ENCODE peak calls at places on chromosomes 16 and 17, in five cellular contexts. B, G, V, W and Y are unnamed samples.

GRCh38 chr17:56812971-56813388 is 20.7 kb downstream of the C17orf67 start:
- DNase-seq in B (peak), G (no peak), V (no peak), W (no peak), Y (peak)

GRCh38 chr17:57927048-57927723 is 28.0 kb downstream of the CUEDC1 start:
- DNase-seq in B (peak), G (no peak), V (no peak), W (no peak), Y (peak)

GRCh38 chr17:82497483-82498405 is 21.8 kb upstream of the FOXK2 start:
- DNase-seq in B (peak), G (no peak), V (peak), W (no peak), Y (no peak)

GRCh38 chr16:5032748-5033167 is 977 bp downstream of the NAGPA start:
- DNase-seq in B (no peak), G (no peak), V (no peak), W (no peak), Y (no peak)

GRCh38 chr17:33497623-33498022 is 204.5 kb upstream of the ASIC2 start:
- DNase-seq in B (no peak), G (no peak), V (no peak), W (no peak), Y (no peak)

GRCh38 chr17:1031711-1032110 is 34.8 kb downstream of the TIMM22 start:
- DNase-seq in B (peak), G (no peak), V (no peak), W (no peak), Y (no peak)

GRCh38 chr17:41555105-41555887 is 16.6 kb downstream of the KRT9 start:
- DNase-seq in B (no peak), G (no peak), V (no peak), W (no peak), Y (no peak)

GRCh38 chr17:2435852-2436251 is 35.0 kb upstream of the MNT start:
- DNase-seq in B (no peak), G (no peak), V (no peak), W (peak), Y (no peak)

GRCh38 chr17:79087428-79088143 is 13.0 kb downstream of the ENGASE start:
- DNase-seq in B (peak), G (peak), V (peak), W (no peak), Y (peak)

GRCh38 chr16:88957887-88958577 is 19.0 kb downstream of the CBFA2T3 start:
- DNase-seq in B (no peak), G (no peak), V (no peak), W (no peak), Y (no peak)